ENCODE peak calls at places on chromosomes 11 and 22, in eight cellular contexts. E is IMR-90, P is AG09309, J is prostate gland, V is Peyer's patch, Y is mucosa of descending colon, S is epithelial cell of proximal tubule, A is ovary. R is an unnamed sample.

GRCh38 chr11:83641511-83641910 is 355.3 kb upstream of the CCDC90B start:
- DNase-seq in E (peak), P (peak), J (no peak), V (no peak), Y (no peak), S (no peak), A (no peak), R (peak)

GRCh38 chr22:29245626-29246385 is 22.0 kb downstream of the RHBDD3 start:
- DNase-seq in E (peak), P (no peak), J (peak), V (peak), Y (peak), S (no peak), A (peak), R (peak)

GRCh38 chr11:119791701-119792151 is 62.7 kb upstream of the NECTIN1 start:
- DNase-seq in E (peak), P (peak), J (no peak), V (no peak), Y (no peak), S (no peak), A (no peak), R (peak)

GRCh38 chr11:120224386-120224785 is 13.6 kb downstream of the OAF start:
- DNase-seq in E (no peak), P (no peak), J (no peak), V (no peak), Y (no peak), S (no peak), A (no peak), R (no peak)

GRCh38 chr11:99418927-99419707 is 398.4 kb downstream of the CNTN5 start:
- DNase-seq in E (no peak), P (no peak), J (no peak), V (no peak), Y (no peak), S (no peak), A (no peak), R (no peak)

GRCh38 chr11:126081915-126082250 is 19.2 kb upstream of the CDON start:
- DNase-seq in E (no peak), P (no peak), J (no peak), V (no peak), Y (no peak), S (no peak), A (no peak), R (no peak)

GRCh38 chr11:28559497-28559896 is 451.3 kb downstream of the METTL15 start:
- DNase-seq in E (peak), P (no peak), J (no peak), V (no peak), Y (no peak), S (no peak), A (no peak), R (peak)

GRCh38 chr22:30609260-30610185 is 2.5 kb downstream of the TCN2 start:
- DNase-seq in E (peak), P (peak), J (no peak), V (peak), Y (peak), S (peak), A (peak), R (peak)

GRCh38 chr22:25137577-25138525 is 61.8 kb upstream of the CRYBB3 start:
- DNase-seq in E (no peak), P (no peak), J (peak), V (no peak), Y (no peak), S (no peak), A (no peak), R (no peak)

GRCh38 chr11:113505541-113506375 is 30.6 kb upstream of the DRD2 start:
- DNase-seq in E (peak), P (peak), J (peak), V (no peak), Y (no peak), S (peak), A (no peak), R (peak)

GRCh38 chr11:134754823-134755198 is 342.8 kb upstream of the B3GAT1 start:
- DNase-seq in E (no peak), P (no peak), J (no peak), V (no peak), Y (no peak), S (no peak), A (no peak), R (no peak)

DNA sequence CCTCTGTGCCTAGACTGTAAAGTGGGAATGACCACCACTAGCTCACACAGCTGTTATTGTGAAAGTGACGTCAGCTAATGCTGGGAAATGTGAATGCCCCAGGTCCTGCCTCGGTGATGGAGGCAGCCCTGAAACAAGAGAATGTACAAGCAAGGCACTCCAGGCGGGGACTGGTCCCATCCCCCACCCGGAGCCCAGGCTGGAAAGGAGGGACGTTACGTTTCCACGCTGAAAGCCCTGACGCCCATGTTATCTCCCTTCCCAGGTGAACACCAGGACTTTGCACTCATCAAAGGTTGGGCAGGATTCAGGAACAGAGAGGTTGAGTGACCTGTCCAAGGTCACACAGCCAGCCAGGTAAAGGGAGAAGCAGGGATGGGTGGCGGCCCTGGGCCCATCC is 784 bp downstream of the SULT4A1 start:
- DNase-seq in E (peak), P (no peak), J (no peak), V (no peak), Y (no peak), S (no peak), A (no peak), R (peak)
- H3K4me3 ChIP-seq in E (peak), P (no peak), J (no peak), V (no peak), Y (no peak), S (peak), A (no peak), R (no peak)

GRCh38 chr11:72012091-72012630 is 13.5 kb downstream of the IL18BP start:
- DNase-seq in E (no peak), P (no peak), J (no peak), V (no peak), Y (no peak), S (no peak), A (no peak), R (no peak)

GRCh38 chr11:72014761-72015320 is 16.1 kb downstream of the IL18BP start:
- DNase-seq in E (no peak), P (no peak), J (no peak), V (no peak), Y (no peak), S (no peak), A (no peak), R (no peak)

GRCh38 chr11:72012897-72013721 is 14.4 kb downstream of the IL18BP start:
- DNase-seq in E (peak), P (peak), J (peak), V (no peak), Y (no peak), S (no peak), A (peak), R (peak)

GRCh38 chr11:72013765-72014711 is 15.3 kb downstream of the IL18BP start:
- DNase-seq in E (no peak), P (no peak), J (no peak), V (no peak), Y (no peak), S (no peak), A (no peak), R (peak)

GRCh38 chr11:72015511-72016061 is 16.9 kb downstream of the IL18BP start:
- DNase-seq in E (peak), P (no peak), J (no peak), V (no peak), Y (no peak), S (peak), A (no peak), R (peak)
- TF ChIP-seq CTCF in E (peak), P (peak), J (peak), V (no peak), Y (no peak), S (peak), A (peak), R (peak)

GRCh38 chr22:35403356-35403755 is 3.4 kb downstream of the MCM5 start:
- DNase-seq in E (no peak), P (no peak), J (no peak), V (no peak), Y (no peak), S (no peak), A (no peak), R (no peak)

GRCh38 chr22:35404176-35404575 is 4.2 kb downstream of the MCM5 start:
- DNase-seq in E (no peak), P (no peak), J (no peak), V (no peak), Y (no peak), S (no peak), A (no peak), R (no peak)

GRCh38 chr22:35400335-35400680 is 368 bp downstream of the MCM5 start:
- DNase-seq in E (no peak), P (no peak), J (no peak), V (no peak), Y (no peak), S (no peak), A (no peak), R (no peak)

GRCh38 chr22:35399678-35400334 is at the start of gene MCM5:
- DNase-seq in E (peak), P (peak), J (peak), V (peak), Y (peak), S (no peak), A (peak), R (peak)

GRCh38 chr22:35401863-35402262 is 1.9 kb downstream of the MCM5 start:
- DNase-seq in E (no peak), P (no peak), J (no peak), V (no peak), Y (no peak), S (no peak), A (no peak), R (no peak)
- H3K4me3 ChIP-seq in E (no peak), P (no peak), J (no peak), V (no peak), Y (no peak), S (no peak), A (no peak), R (no peak)

GRCh38 chr11:76674517-76675400 is 4.2 kb upstream of the LRRC32 start:
- DNase-seq in E (no peak), P (no peak), J (no peak), V (peak), Y (no peak), S (peak), A (no peak), R (no peak)
- TF ChIP-seq CTCF in E (no peak), P (no peak), J (no peak), V (no peak), Y (no peak), S (no peak), A (no peak), R (no peak)

DNA sequence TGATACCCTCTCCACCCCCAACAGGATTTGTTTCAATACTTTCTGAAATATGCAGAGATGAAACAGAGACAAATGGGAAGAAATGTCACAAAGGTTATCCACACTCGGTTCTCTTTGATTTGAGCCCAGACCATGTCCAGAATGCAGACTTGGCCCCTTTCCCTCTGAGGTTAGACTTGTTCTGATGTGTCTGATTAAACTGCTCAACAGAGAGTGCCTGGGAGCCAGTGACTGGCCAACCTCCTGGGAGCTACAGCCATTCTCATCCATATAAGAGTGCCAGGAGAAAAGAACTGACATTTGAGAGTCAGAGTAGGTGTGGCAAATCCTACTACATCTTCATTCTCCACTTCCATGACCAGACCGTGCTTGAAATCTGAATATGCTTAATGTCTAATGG is 201.5 kb downstream of the BLID start:
- DNase-seq in E (no peak), P (no peak), J (no peak), V (no peak), Y (no peak), S (no peak), A (no peak), R (peak)
- H3K4me3 ChIP-seq in E (no peak), P (no peak), J (no peak), V (no peak), Y (no peak), S (no peak), A (no peak), R (no peak)

DNA sequence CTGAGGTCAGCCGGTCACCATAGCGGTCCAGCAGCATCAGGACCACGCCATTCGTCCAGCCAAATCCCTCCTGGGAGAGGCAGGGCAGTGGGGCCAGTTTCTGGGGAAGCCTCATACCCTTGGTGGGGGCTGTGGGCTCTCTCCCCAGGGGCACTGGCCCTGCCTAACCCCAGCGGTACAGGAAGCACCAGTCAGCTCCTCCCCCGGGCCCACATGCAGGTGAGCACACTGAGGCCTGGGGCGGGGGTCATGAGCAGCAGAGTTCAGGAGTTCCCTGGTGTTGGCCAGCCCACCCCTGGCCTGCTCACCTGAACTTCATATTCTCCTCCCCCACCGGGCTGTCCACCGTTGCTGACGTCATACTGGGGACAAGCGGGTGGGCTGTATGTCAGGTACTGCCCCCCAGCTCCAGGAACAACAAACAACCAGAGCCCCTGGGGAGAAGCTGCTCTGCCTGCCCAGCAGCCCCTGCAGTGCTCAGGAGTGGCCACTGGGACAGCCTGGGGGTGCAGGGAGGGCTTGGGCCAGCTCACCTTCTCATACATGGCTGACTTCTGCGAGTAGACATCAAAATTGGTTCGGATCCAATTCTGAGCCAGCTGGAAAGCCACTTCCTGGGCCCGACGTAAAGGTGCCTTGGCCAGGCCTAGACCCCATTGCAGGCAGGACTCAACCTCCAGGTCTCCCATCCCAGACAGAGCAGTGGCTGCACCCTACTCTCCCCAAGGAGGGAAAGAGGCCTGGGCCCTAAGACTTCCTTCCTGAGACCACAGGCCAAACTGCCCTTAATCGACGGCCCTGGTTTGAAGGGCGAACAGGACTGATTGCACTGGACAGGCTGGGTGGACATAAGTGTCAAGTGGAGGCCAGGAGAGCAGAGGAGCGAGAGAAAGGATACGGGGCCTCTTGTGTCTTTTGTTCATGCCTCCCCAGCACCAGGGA is 20.8 kb downstream of the TREH start:
- DNase-seq in E (no peak), P (no peak), J (no peak), V (no peak), Y (no peak), S (no peak), A (no peak), R (no peak)
- TF ChIP-seq CTCF in E (peak), P (peak), J (peak), V (no peak), Y (no peak), S (peak), A (no peak), R (peak)

GRCh38 chr11:78876686-78877085 is 302.0 kb upstream of the NARS2 start:
- DNase-seq in E (no peak), P (no peak), J (no peak), V (no peak), Y (no peak), S (no peak), A (no peak), R (no peak)
- H3K4me3 ChIP-seq in E (no peak), P (no peak), J (no peak), V (no peak), Y (no peak), S (no peak), A (no peak), R (no peak)

DNA sequence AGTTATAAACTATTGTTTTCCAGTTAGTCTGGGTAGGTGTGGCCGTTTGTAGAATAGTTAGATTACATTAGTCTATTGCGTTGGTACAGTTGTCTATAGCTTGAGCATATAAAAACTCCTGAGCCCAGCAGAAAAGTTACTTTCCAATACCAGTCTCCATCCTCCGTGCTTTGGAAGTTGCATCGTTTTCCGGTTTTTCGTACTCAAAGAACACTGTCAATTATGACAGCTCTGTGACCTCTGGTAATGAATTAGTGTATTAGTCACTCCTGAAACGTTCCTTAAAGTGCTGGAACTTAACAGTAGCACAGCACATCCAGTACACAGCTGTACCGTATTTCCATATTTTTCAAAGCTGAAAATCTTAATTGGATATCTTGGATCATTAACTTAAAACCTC is 808 bp upstream of the MSANTD2 start:
- DNase-seq in E (peak), P (no peak), J (no peak), V (no peak), Y (no peak), S (no peak), A (no peak), R (peak)
- TF ChIP-seq CTCF in E (no peak), P (no peak), J (no peak), V (no peak), Y (no peak), S (no peak), A (no peak), R (no peak)

GRCh38 chr11:10453261-10453660 is 1.8 kb upstream of the AMPD3 start:
- DNase-seq in E (peak), P (no peak), J (no peak), V (no peak), Y (no peak), S (no peak), A (no peak), R (no peak)

GRCh38 chr11:10450451-10451398 is 4.3 kb upstream of the AMPD3 start:
- DNase-seq in E (no peak), P (no peak), J (peak), V (peak), Y (peak), S (no peak), A (no peak), R (no peak)

GRCh38 chr11:10454506-10454901 is 560 bp upstream of the AMPD3 start:
- DNase-seq in E (no peak), P (no peak), J (no peak), V (no peak), Y (no peak), S (no peak), A (no peak), R (no peak)

GRCh38 chr11:10452211-10452767 is 2.8 kb upstream of the AMPD3 start:
- DNase-seq in E (peak), P (no peak), J (peak), V (no peak), Y (no peak), S (no peak), A (no peak), R (no peak)

GRCh38 chr11:10451399-10452116 is 3.5 kb upstream of the AMPD3 start:
- DNase-seq in E (no peak), P (no peak), J (no peak), V (no peak), Y (no peak), S (no peak), A (no peak), R (no peak)
- H3K4me3 ChIP-seq in E (no peak), P (no peak), J (peak), V (peak), Y (no peak), S (peak), A (no peak), R (no peak)